ENCODE peak calls at places on chromosomes 11 and 22, in four cellular contexts. L, Q, T and M are unnamed samples.

GRCh38 chr11:4191031-4191571 is 96.5 kb downstream of the RRM1 start:
- DNase-seq in L (no peak), T (no peak), Q (no peak), M (no peak)

GRCh38 chr11:7004482-7004881 is 15.7 kb downstream of the ZNF214 start:
- DNase-seq in Q (no peak), T (no peak), L (no peak), M (no peak)

GRCh38 chr22:50483977-50484853 is 2.4 kb upstream of the MIOX start:
- DNase-seq in Q (no peak), T (no peak), L (no peak), M (no peak)

GRCh38 chr11:122758361-122758760 is 79.9 kb upstream of the CRTAM start:
- DNase-seq in T (no peak), L (no peak), Q (no peak), M (no peak)

GRCh38 chr22:38832005-38832978 is 11.5 kb downstream of the NPTXR start:
- DNase-seq in T (no peak), Q (no peak), L (no peak), M (peak; percentile 12)

GRCh38 chr11:372809-373715 is 3.8 kb downstream of the B4GALNT4 start:
- DNase-seq in Q (no peak), T (no peak), L (no peak), M (no peak)

GRCh38 chr11:118224512-118225180 is at the start of gene JAML:
- DNase-seq in T (no peak), L (no peak), Q (no peak), M (no peak)

GRCh38 chr11:102120006-102120405 is 9.8 kb downstream of the YAP1 start:
- DNase-seq in L (peak; percentile 86), T (no peak), Q (no peak), M (no peak)

GRCh38 chr11:95499516-95500135 is 268.6 kb upstream of the SESN3 start:
- DNase-seq in L (no peak), T (no peak), Q (no peak), M (no peak)

GRCh38 chr11:131598305-131598704 is 227.9 kb downstream of the NTM start:
- DNase-seq in Q (no peak), L (no peak), T (no peak), M (no peak)

GRCh38 chr11:6523253-6523652 is 26.2 kb downstream of the DNHD1 start:
- DNase-seq in T (no peak), L (no peak), Q (no peak), M (no peak)

GRCh38 chr11:15810079-15810478 is 546.3 kb downstream of the SOX6 start:
- DNase-seq in Q (no peak), T (no peak), L (no peak), M (no peak)

GRCh38 chr11:118136341-118136740 is 16.3 kb downstream of the SCN4B start:
- DNase-seq in L (no peak), Q (no peak), T (no peak), M (no peak)

GRCh38 chr11:12200359-12201015 is 90.1 kb downstream of the MICAL2 start:
- DNase-seq in T (no peak), Q (no peak), L (no peak), M (no peak)

GRCh38 chr22:20117656-20118571 is 888 bp upstream of the TRMT2A start:
- DNase-seq in L (no peak), Q (no peak), T (peak; percentile 90), M (no peak)

GRCh38 chr22:32904044-32904443 is 102.5 kb downstream of the TIMP3 start:
- DNase-seq in Q (no peak), L (peak; percentile 23), T (peak; percentile 68), M (peak; percentile 37)
- TF ChIP-seq ATF2 in Q (no peak), L (no peak), T (no peak), M (no peak)

GRCh38 chr11:116581349-116581748 is 191.4 kb downstream of the BUD13 start:
- DNase-seq in T (no peak), L (no peak), Q (no peak), M (no peak)

GRCh38 chr11:116582621-116583020 is 190.2 kb downstream of the BUD13 start:
- DNase-seq in L (no peak), T (no peak), Q (no peak), M (no peak)

GRCh38 chr11:116579857-116580727 is 192.7 kb downstream of the BUD13 start:
- DNase-seq in L (peak; percentile 83), Q (no peak), T (no peak), M (peak; percentile 56)

GRCh38 chr11:116578971-116579687 is 193.7 kb downstream of the BUD13 start:
- DNase-seq in T (no peak), Q (no peak), L (peak; percentile 23), M (peak; percentile 41)

GRCh38 chr11:116580828-116581227 is 192.0 kb downstream of the BUD13 start:
- DNase-seq in Q (no peak), L (no peak), T (no peak), M (peak; percentile 87)
- TF ChIP-seq NR2C2 in Q (no peak), L (no peak), T (no peak), M (no peak)

GRCh38 chr11:125192194-125192593 is 27.6 kb downstream of the PKNOX2 start:
- DNase-seq in T (no peak), L (no peak), Q (no peak), M (no peak)
- TF ChIP-seq USF2 in T (no peak), L (no peak), Q (no peak), M (no peak)

DNA sequence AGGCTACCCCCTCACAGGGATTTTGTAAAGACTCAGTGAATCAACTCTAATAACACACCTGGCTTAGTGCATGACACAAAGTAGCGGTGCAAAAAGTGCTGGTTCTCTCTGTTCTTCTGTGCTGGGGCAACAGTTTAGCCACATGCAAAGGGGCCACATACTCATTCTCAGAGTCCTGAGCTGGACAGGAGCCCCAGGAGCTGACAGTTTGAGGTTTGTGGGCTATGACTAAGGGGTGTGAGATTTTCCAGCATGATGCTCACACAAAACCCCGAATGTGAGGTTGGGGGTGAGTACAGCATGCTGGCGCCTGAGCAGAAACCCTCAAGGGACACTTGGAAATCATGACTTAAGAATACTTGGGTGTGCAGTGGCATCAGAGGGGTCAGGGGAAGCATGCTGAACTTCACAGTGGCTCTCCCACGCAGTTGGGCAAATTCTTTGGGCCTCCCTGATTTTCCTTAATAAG is 31.1 kb downstream of the TMPRSS5 start:
- DNase-seq in L (no peak), T (peak; percentile 38), Q (peak; percentile 73), M (no peak)
- TF ChIP-seq ATF2 in L (no peak), T (no peak), Q (peak; percentile 63), M (no peak)

GRCh38 chr11:75371930-75372876 is 20.7 kb upstream of the ARRB1 start:
- DNase-seq in T (no peak), L (peak; percentile 65), Q (no peak), M (no peak)
- TF ChIP-seq NR2C2 in T (no peak), L (peak; percentile 28), Q (no peak), M (no peak)

GRCh38 chr11:92750794-92751193 is 218.7 kb upstream of the MTNR1B start:
- DNase-seq in T (no peak), Q (no peak), L (no peak), M (no peak)
- TF ChIP-seq USF2 in T (no peak), Q (no peak), L (no peak), M (no peak)

DNA sequence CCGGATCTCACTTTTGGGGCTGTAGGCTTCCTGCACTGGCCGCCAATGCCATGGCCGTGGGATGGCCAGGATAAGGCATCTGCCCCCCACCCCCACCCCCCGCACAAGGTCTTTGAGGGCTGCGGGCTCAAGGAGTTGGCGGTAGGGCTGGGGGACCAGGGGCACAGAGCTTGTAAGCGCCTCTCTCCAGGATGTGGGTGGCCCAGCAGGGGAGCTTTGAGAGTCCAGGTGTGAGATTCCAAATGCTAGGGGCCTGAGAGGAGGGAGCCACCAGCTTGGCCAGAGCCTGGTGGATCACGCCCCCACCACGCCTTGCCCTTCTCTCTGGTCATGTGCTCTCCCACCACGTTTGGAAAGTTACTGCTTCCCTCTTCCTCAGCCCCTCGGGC is 5.0 kb downstream of the CD81 start:
- DNase-seq in L (no peak), Q (no peak), T (no peak), M (no peak)
- TF ChIP-seq ATF2 in L (no peak), Q (no peak), T (no peak), M (no peak)

GRCh38 chr11:64313491-64314145 is 3.7 kb downstream of the TRMT112 start:
- DNase-seq in T (no peak), L (no peak), Q (no peak), M (no peak)
- TF ChIP-seq NR2C2 in T (no peak), L (no peak), Q (no peak), M (no peak)